ENCODE peak calls at places on chromosomes 6 and 20, in seven cellular contexts. P is activated T-cell treated with anti-CD3 and anti-CD28 coated beads, Interleukin-2, amount 50 U/mL, for 4 hours; S is DMS153; K is activated CD4-positive, CD25-positive, alpha-beta regulatory T cell treated with anti-CD3 and anti-CD28 coated beads, Interleukin-2, amount 50 U/mL, for 72 hours; C is T47D; F is progenitor cell of endocrine pancreas; O is stimulated activated naive CD4-positive, alpha-beta T cell. N is an unnamed sample.

GRCh38 chr6:130513770-130514169 is 148.0 kb downstream of the TMEM200A start:
- DNase-seq in P (no peak), S (peak; percentile 16), K (no peak), C (peak; percentile 45), F (no peak), O (peak; percentile 85), N (no peak)

GRCh38 chr6:15479761-15480160 is 183.1 kb downstream of the DTNBP1 start:
- DNase-seq in P (no peak), S (no peak), K (no peak), C (peak; percentile 33), F (no peak), O (no peak), N (no peak)

GRCh38 chr6:122702846-122703245 is 76.7 kb upstream of the FABP7 start:
- DNase-seq in P (no peak), S (no peak), K (no peak), C (no peak), F (no peak), O (no peak), N (no peak)

GRCh38 chr20:48686238-48687096 is 141.3 kb downstream of the PREX1 start:
- DNase-seq in P (no peak), S (no peak), K (no peak), C (peak; percentile 57), F (no peak), O (no peak), N (no peak)

GRCh38 chr20:14830899-14831298 is 493.5 kb upstream of the FLRT3 start:
- DNase-seq in P (no peak), S (peak; percentile 47), K (no peak), C (no peak), F (no peak), O (no peak), N (no peak)

GRCh38 chr6:113969888-113970807 is 800 bp downstream of the HDAC2 start:
- DNase-seq in P (peak; percentile 30), S (peak; percentile 32), K (peak; percentile 59), C (peak; percentile 38), F (peak; percentile 46), O (no peak), N (no peak)

GRCh38 chr6:139496654-139497343 is 122.4 kb upstream of the CITED2 start:
- DNase-seq in P (no peak), S (no peak), K (no peak), C (no peak), F (no peak), O (no peak), N (no peak)

GRCh38 chr6:43499028-43499815 is 10.9 kb downstream of the LRRC73 start:
- DNase-seq in P (no peak), S (no peak), K (no peak), C (no peak), F (no peak), O (no peak), N (no peak)

GRCh38 chr20:45036044-45036755 is 64.7 kb downstream of the KCNS1 start:
- DNase-seq in P (peak; percentile 54), S (no peak), K (peak; percentile 40), C (no peak), F (no peak), O (no peak), N (no peak)

GRCh38 chr20:17856024-17856564 is 112.5 kb downstream of the SNX5 start:
- DNase-seq in P (no peak), S (peak; percentile 84), K (no peak), C (peak; percentile 31), F (no peak), O (no peak), N (no peak)

GRCh38 chr20:47247972-47248371 is 108.5 kb downstream of the ZMYND8 start:
- DNase-seq in P (no peak), S (no peak), K (no peak), C (no peak), F (no peak), O (no peak), N (no peak)

GRCh38 chr6:18307006-18307405 is 42.7 kb upstream of the DEK start:
- DNase-seq in P (no peak), S (no peak), K (no peak), C (no peak), F (no peak), O (no peak), N (no peak)

GRCh38 chr6:137951064-137951597 is 84.1 kb downstream of the TNFAIP3 start:
- DNase-seq in P (no peak), S (no peak), K (no peak), C (no peak), F (no peak), O (no peak), N (no peak)

GRCh38 chr20:25987073-25987927 is 290.6 kb upstream of the ZNF337 start:
- DNase-seq in P (peak; percentile 38), S (peak; percentile 46), K (peak; percentile 57), C (no peak), F (peak; percentile 34), O (peak; percentile 50), N (no peak)

GRCh38 chr6:112338310-112338709 is 8.8 kb upstream of the RFPL4B start:
- DNase-seq in P (no peak), S (no peak), K (no peak), C (no peak), F (no peak), O (no peak), N (no peak)

GRCh38 chr6:786946-787763 is 94.2 kb upstream of the EXOC2 start:
- DNase-seq in P (no peak), S (no peak), K (no peak), C (peak; percentile 50), F (no peak), O (no peak), N (no peak)

GRCh38 chr6:136077834-136078576 is 172.1 kb downstream of the MTFR2 start:
- DNase-seq in P (no peak), S (no peak), K (no peak), C (no peak), F (no peak), O (no peak), N (no peak)

GRCh38 chr20:4532772-4533171 is 188.9 kb upstream of the PRND start:
- DNase-seq in P (no peak), S (no peak), K (no peak), C (no peak), F (no peak), O (no peak), N (no peak)

GRCh38 chr20:3728876-3729275 is 3.6 kb upstream of the HSPA12B start:
- DNase-seq in P (no peak), S (no peak), K (no peak), C (no peak), F (no peak), O (no peak), N (no peak)

GRCh38 chr20:3749689-3750639 is 17.5 kb downstream of the HSPA12B start:
- DNase-seq in P (no peak), S (peak; percentile 32), K (peak; percentile 55), C (no peak), F (peak; percentile 65), O (no peak), N (no peak)

GRCh38 chr6:114418304-114418972 is 75.6 kb upstream of the HS3ST5 start:
- DNase-seq in P (no peak), S (no peak), K (no peak), C (no peak), F (no peak), O (no peak), N (no peak)

GRCh38 chr6:152746172-152746553 is 4.4 kb upstream of the VIP start:
- DNase-seq in P (no peak), S (no peak), K (no peak), C (no peak), F (no peak), O (no peak), N (no peak)

GRCh38 chr20:62358171-62358719 is 8.9 kb downstream of the LAMA5 start:
- DNase-seq in P (no peak), S (no peak), K (no peak), C (peak; percentile 91), F (no peak), O (no peak), N (no peak)

GRCh38 chr6:90233994-90234393 is 62.6 kb downstream of the BACH2 start:
- DNase-seq in P (peak; percentile 76), S (no peak), K (peak; percentile 49), C (no peak), F (no peak), O (peak; percentile 91), N (no peak)

GRCh38 chr20:54223751-54224150 is 15.9 kb downstream of the PFDN4 start:
- DNase-seq in P (no peak), S (no peak), K (no peak), C (no peak), F (no peak), O (no peak), N (no peak)

GRCh38 chr6:113648698-113649097 is 208.4 kb upstream of the MARCKS start:
- DNase-seq in P (no peak), S (no peak), K (no peak), C (no peak), F (no peak), O (no peak), N (no peak)

GRCh38 chr6:106913111-106913510 is 61.4 kb downstream of the CD24 start:
- DNase-seq in P (no peak), S (no peak), K (no peak), C (peak; percentile 98), F (no peak), O (no peak), N (no peak)

GRCh38 chr6:132003516-132004178 is 52.5 kb upstream of the CCN2 start:
- DNase-seq in P (no peak), S (no peak), K (no peak), C (no peak), F (no peak), O (no peak), N (no peak)

GRCh38 chr6:37381579-37381978 is 27.8 kb downstream of the RNF8 start:
- DNase-seq in P (peak; percentile 4), S (peak; percentile 61), K (no peak), C (peak; percentile 93), F (peak; percentile 14), O (peak; percentile 10), N (peak; percentile 50)